ENCODE peak calls at places on chromosomes 3 and 15, in four cellular contexts. One of them, this sample, is unnamed.

GRCh38 chr3:172145287-172145686 is 105.9 kb downstream of the FNDC3B start:
- DNase-seq in right atrium auricular region: no peak
- DNase-seq in WERI-Rb-1: no peak
- DNase-seq in OCI-LY7: peak
- DNase-seq in this sample: no peak

GRCh38 chr3:73049319-73049718 is 12.1 kb upstream of the EBLN2 start:
- DNase-seq in right atrium auricular region: no peak
- DNase-seq in WERI-Rb-1: no peak
- DNase-seq in OCI-LY7: no peak
- DNase-seq in this sample: no peak

GRCh38 chr15:32855942-32856341 is 138.1 kb downstream of the GREM1 start:
- DNase-seq in right atrium auricular region: no peak
- DNase-seq in WERI-Rb-1: no peak
- DNase-seq in OCI-LY7: no peak
- DNase-seq in this sample: no peak

GRCh38 chr15:55737373-55737772 is 5.6 kb downstream of the PRTG start:
- DNase-seq in right atrium auricular region: no peak
- DNase-seq in WERI-Rb-1: no peak
- DNase-seq in OCI-LY7: no peak
- DNase-seq in this sample: no peak

GRCh38 chr3:113948015-113948917 is 453 bp downstream of the ZDHHC23 start:
- DNase-seq in right atrium auricular region: no peak
- DNase-seq in WERI-Rb-1: peak
- DNase-seq in OCI-LY7: peak
- DNase-seq in this sample: no peak

GRCh38 chr15:88990185-88990679 is 77.1 kb upstream of the MFGE8 start:
- DNase-seq in right atrium auricular region: no peak
- DNase-seq in WERI-Rb-1: no peak
- DNase-seq in OCI-LY7: no peak
- DNase-seq in this sample: no peak

GRCh38 chr3:15438988-15439387 is 11.6 kb downstream of the EAF1 start:
- DNase-seq in right atrium auricular region: peak
- DNase-seq in WERI-Rb-1: no peak
- DNase-seq in OCI-LY7: no peak
- DNase-seq in this sample: no peak

GRCh38 chr3:188712257-188712924 is 459.4 kb upstream of the TPRG1 start:
- DNase-seq in right atrium auricular region: no peak
- DNase-seq in WERI-Rb-1: no peak
- DNase-seq in OCI-LY7: no peak
- DNase-seq in this sample: no peak

GRCh38 chr15:88433046-88433685 is 34.0 kb downstream of the MRPL46 start:
- DNase-seq in right atrium auricular region: no peak
- DNase-seq in WERI-Rb-1: no peak
- DNase-seq in OCI-LY7: no peak
- DNase-seq in this sample: peak

GRCh38 chr3:134368751-134369105 is 5.5 kb downstream of the AMOTL2 start:
- DNase-seq in right atrium auricular region: no peak
- DNase-seq in WERI-Rb-1: no peak
- DNase-seq in OCI-LY7: no peak
- DNase-seq in this sample: no peak

GRCh38 chr3:56795807-56796185 is 6.0 kb downstream of the ARHGEF3 start:
- DNase-seq in right atrium auricular region: no peak
- DNase-seq in WERI-Rb-1: no peak
- DNase-seq in OCI-LY7: no peak
- DNase-seq in this sample: no peak

GRCh38 chr15:65303687-65304392 is 637 bp upstream of the RNU5B-1 start:
- DNase-seq in right atrium auricular region: peak
- DNase-seq in WERI-Rb-1: peak
- DNase-seq in OCI-LY7: peak
- DNase-seq in this sample: no peak

GRCh38 chr15:69610858-69611257 is 158.2 kb downstream of the RPLP1 start:
- DNase-seq in right atrium auricular region: peak
- DNase-seq in WERI-Rb-1: no peak
- DNase-seq in OCI-LY7: no peak
- DNase-seq in this sample: no peak

GRCh38 chr15:25469377-25469776 is 30.6 kb upstream of the UBE3A start:
- DNase-seq in right atrium auricular region: no peak
- DNase-seq in WERI-Rb-1: no peak
- DNase-seq in OCI-LY7: no peak
- DNase-seq in this sample: no peak

GRCh38 chr3:87227835-87228144 is 681 bp downstream of the CHMP2B start:
- DNase-seq in right atrium auricular region: no peak
- DNase-seq in WERI-Rb-1: no peak
- DNase-seq in OCI-LY7: peak
- DNase-seq in this sample: no peak

GRCh38 chr15:72197460-72198409 is at the start of gene GRAMD2A:
- DNase-seq in right atrium auricular region: no peak
- DNase-seq in WERI-Rb-1: peak
- DNase-seq in OCI-LY7: no peak
- DNase-seq in this sample: no peak

GRCh38 chr3:196009456-196009855 is 72.4 kb downstream of the TFRC start:
- DNase-seq in right atrium auricular region: no peak
- DNase-seq in WERI-Rb-1: no peak
- DNase-seq in OCI-LY7: no peak
- DNase-seq in this sample: no peak

GRCh38 chr15:63948971-63949370 is 97.3 kb downstream of the DAPK2 start:
- DNase-seq in right atrium auricular region: no peak
- DNase-seq in WERI-Rb-1: no peak
- DNase-seq in OCI-LY7: no peak
- DNase-seq in this sample: no peak

GRCh38 chr15:55703873-55704285 is 39.1 kb downstream of the PRTG start:
- DNase-seq in right atrium auricular region: no peak
- DNase-seq in WERI-Rb-1: no peak
- DNase-seq in OCI-LY7: peak
- DNase-seq in this sample: no peak

GRCh38 chr15:37773111-37773860 is 161.2 kb upstream of the TMCO5A start:
- DNase-seq in right atrium auricular region: no peak
- DNase-seq in WERI-Rb-1: no peak
- DNase-seq in OCI-LY7: no peak
- DNase-seq in this sample: no peak

GRCh38 chr3:20185364-20185732 is 658 bp downstream of the SGO1 start:
- DNase-seq in right atrium auricular region: no peak
- DNase-seq in WERI-Rb-1: peak
- DNase-seq in OCI-LY7: peak
- DNase-seq in this sample: no peak

GRCh38 chr3:5194801-5195509 is 7.4 kb downstream of the EDEM1 start:
- DNase-seq in right atrium auricular region: no peak
- DNase-seq in WERI-Rb-1: no peak
- DNase-seq in OCI-LY7: peak
- DNase-seq in this sample: no peak

GRCh38 chr3:120147072-120147871 is 53.0 kb upstream of the GSK3B start:
- DNase-seq in right atrium auricular region: no peak
- DNase-seq in WERI-Rb-1: no peak
- DNase-seq in OCI-LY7: peak
- DNase-seq in this sample: no peak

GRCh38 chr3:55405436-55405835 is 81.7 kb downstream of the WNT5A start:
- DNase-seq in right atrium auricular region: no peak
- DNase-seq in WERI-Rb-1: peak
- DNase-seq in OCI-LY7: peak
- DNase-seq in this sample: no peak

GRCh38 chr3:120780977-120781376 is 38.4 kb downstream of the GTF2E1 start:
- DNase-seq in right atrium auricular region: no peak
- DNase-seq in WERI-Rb-1: no peak
- DNase-seq in OCI-LY7: no peak
- DNase-seq in this sample: no peak

GRCh38 chr3:138845071-138845685 is 10.4 kb upstream of the PIK3CB start:
- DNase-seq in right atrium auricular region: no peak
- DNase-seq in WERI-Rb-1: no peak
- DNase-seq in OCI-LY7: no peak
- DNase-seq in this sample: no peak

GRCh38 chr3:197801801-197802504 is 10.9 kb downstream of the LRCH3 start:
- DNase-seq in right atrium auricular region: no peak
- DNase-seq in WERI-Rb-1: no peak
- DNase-seq in OCI-LY7: peak
- DNase-seq in this sample: no peak
- TF ChIP-seq CTCF in right atrium auricular region: no peak
- TF ChIP-seq CTCF in WERI-Rb-1: peak
- TF ChIP-seq CTCF in OCI-LY7: peak
- TF ChIP-seq CTCF in this sample: peak

GRCh38 chr3:11770477-11771381 is 76.0 kb downstream of the TAMM41 start:
- DNase-seq in right atrium auricular region: peak
- DNase-seq in WERI-Rb-1: peak
- DNase-seq in OCI-LY7: peak
- DNase-seq in this sample: peak

GRCh38 chr3:11776346-11776745 is 70.3 kb downstream of the TAMM41 start:
- DNase-seq in right atrium auricular region: no peak
- DNase-seq in WERI-Rb-1: no peak
- DNase-seq in OCI-LY7: no peak
- DNase-seq in this sample: no peak

GRCh38 chr3:11775493-11775892 is 71.2 kb downstream of the TAMM41 start:
- DNase-seq in right atrium auricular region: no peak
- DNase-seq in WERI-Rb-1: no peak
- DNase-seq in OCI-LY7: no peak
- DNase-seq in this sample: no peak

GRCh38 chr3:11778248-11778647 is 68.4 kb downstream of the TAMM41 start:
- DNase-seq in right atrium auricular region: no peak
- DNase-seq in WERI-Rb-1: no peak
- DNase-seq in OCI-LY7: no peak
- DNase-seq in this sample: no peak

GRCh38 chr3:11774296-11774877 is 72.3 kb downstream of the TAMM41 start:
- DNase-seq in right atrium auricular region: no peak
- DNase-seq in WERI-Rb-1: peak
- DNase-seq in OCI-LY7: peak
- DNase-seq in this sample: no peak
- TF ChIP-seq CTCF in right atrium auricular region: peak
- TF ChIP-seq CTCF in WERI-Rb-1: peak
- TF ChIP-seq CTCF in OCI-LY7: peak
- TF ChIP-seq CTCF in this sample: peak

DNA sequence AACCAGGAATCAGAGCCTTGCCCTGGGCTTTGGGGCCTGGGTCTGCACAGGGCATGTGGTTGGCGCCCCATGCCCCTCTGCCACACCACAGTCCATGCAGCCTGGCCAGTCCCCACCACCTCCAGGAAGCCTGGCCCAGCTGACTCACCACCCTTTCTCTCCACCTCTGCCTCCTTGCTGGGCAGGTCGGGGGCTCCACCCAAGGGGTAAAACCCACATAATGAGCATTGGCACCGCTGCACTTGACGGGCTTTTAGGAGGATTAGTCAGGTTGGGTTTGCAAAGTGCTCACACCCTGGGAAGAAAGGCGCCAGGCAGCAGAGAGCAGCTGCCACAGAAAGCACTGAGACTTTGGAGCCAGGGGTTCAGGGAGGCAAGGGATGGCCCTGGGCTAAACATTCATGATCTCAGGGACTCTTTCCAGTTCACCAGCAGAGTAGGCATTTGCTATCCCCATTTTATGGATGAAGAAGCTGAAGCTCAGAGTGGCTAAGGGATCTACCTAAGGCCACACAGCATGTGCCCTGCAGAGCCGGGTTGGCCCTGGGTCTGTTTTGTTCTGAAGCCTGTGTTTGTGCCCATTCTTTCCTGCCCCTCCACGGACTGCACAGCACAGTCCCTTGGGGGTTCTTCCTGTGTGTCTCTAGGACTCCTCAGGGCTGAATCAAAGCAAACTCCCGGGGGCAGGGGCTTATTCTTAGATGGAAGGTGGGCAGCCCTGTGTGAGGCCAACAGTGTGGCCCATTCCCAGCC is 113.4 kb downstream of the ETFA start:
- DNase-seq in right atrium auricular region: no peak
- DNase-seq in WERI-Rb-1: no peak
- DNase-seq in OCI-LY7: no peak
- DNase-seq in this sample: no peak
- TF ChIP-seq CTCF in right atrium auricular region: no peak
- TF ChIP-seq CTCF in WERI-Rb-1: no peak
- TF ChIP-seq CTCF in OCI-LY7: no peak
- TF ChIP-seq CTCF in this sample: no peak

GRCh38 chr15:47862402-47862801 is 145.1 kb downstream of the SEMA6D start:
- DNase-seq in right atrium auricular region: no peak
- DNase-seq in WERI-Rb-1: no peak
- DNase-seq in OCI-LY7: no peak
- DNase-seq in this sample: no peak
- TF ChIP-seq CTCF in right atrium auricular region: no peak
- TF ChIP-seq CTCF in WERI-Rb-1: no peak
- TF ChIP-seq CTCF in OCI-LY7: no peak
- TF ChIP-seq CTCF in this sample: no peak

GRCh38 chr3:18290130-18290529 is 135.0 kb downstream of the SATB1 start:
- DNase-seq in right atrium auricular region: no peak
- DNase-seq in WERI-Rb-1: no peak
- DNase-seq in OCI-LY7: no peak
- DNase-seq in this sample: no peak

GRCh38 chr3:18300916-18301315 is 124.2 kb downstream of the SATB1 start:
- DNase-seq in right atrium auricular region: no peak
- DNase-seq in WERI-Rb-1: no peak
- DNase-seq in OCI-LY7: no peak
- DNase-seq in this sample: no peak

GRCh38 chr3:18297131-18297530 is 128.0 kb downstream of the SATB1 start:
- DNase-seq in right atrium auricular region: no peak
- DNase-seq in WERI-Rb-1: no peak
- DNase-seq in OCI-LY7: no peak
- DNase-seq in this sample: no peak

DNA sequence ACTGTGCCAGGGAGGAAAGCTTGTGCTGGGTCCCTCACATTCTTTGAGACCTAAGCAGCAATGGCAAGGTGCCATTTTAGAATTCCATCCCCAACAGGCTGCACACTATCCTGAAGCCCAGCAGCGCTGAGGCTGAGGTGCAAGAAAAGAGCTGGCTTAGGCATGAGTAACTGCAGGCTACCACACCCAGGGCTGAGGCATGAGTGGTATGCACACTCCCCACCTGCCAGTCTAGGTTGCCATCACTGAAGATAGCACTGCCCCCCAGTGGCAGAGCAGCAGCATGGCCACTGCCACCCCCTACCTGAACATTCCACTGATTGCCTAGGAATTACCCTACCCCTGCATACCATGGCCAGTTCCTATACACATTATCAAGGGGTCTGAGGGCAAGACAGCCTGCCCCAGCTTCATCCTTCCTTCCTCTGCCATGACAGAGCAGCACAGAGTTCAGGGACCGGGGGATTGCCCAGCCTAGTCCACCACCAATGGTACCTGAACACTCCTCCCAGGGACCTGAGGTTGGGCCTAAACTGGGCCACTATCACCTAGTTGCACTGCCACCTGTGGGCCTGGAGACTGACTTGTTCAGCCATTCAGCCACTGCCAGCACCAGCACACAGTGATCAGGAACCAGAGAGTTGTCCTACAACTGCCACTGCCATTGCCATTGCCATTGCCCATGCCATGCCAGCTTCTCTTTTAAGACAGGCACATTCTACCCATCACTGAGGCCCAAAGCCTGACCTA is 129.8 kb downstream of the SATB1 start:
- DNase-seq in right atrium auricular region: no peak
- DNase-seq in WERI-Rb-1: peak
- DNase-seq in OCI-LY7: peak
- DNase-seq in this sample: no peak
- TF ChIP-seq CTCF in right atrium auricular region: peak
- TF ChIP-seq CTCF in WERI-Rb-1: peak
- TF ChIP-seq CTCF in OCI-LY7: peak
- TF ChIP-seq CTCF in this sample: peak

DNA sequence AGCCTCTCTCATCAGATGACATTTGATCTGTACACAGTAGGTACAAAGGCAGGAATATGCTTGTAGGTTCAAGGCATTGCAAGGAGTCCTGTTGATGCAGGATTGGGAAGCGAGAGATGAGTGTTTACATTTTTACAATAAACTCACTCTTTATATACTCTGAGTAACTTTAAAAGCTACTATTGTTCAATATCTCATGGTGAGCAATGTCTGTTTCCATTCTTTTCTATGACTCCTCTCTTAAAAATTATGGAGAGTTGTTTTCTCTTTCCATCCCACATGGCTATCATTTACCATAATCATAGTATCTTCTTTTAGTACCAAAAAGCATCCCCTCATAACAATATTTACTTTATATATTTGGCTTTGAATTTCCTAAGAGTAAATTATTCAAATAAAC is 314.0 kb upstream of the CDIN1 start:
- DNase-seq in right atrium auricular region: no peak
- DNase-seq in WERI-Rb-1: no peak
- DNase-seq in OCI-LY7: no peak
- DNase-seq in this sample: no peak
- TF ChIP-seq CTCF in right atrium auricular region: no peak
- TF ChIP-seq CTCF in WERI-Rb-1: no peak
- TF ChIP-seq CTCF in OCI-LY7: no peak
- TF ChIP-seq CTCF in this sample: no peak

This sample was measured in type B pancreatic cell.